ENCODE peak calls at places on chromosomes 13 and 19, in nine cellular contexts. D is tibial artery, E is NAMALWA, O is transverse colon, G is fibroblast of the aortic adventitia, T is 8988T, Y is left ventricle myocardium inferior, Z is NCI-H1105 treated with DMSO at 0.1 percent for 48 hours, M is Calu3. W is an unnamed sample.

GRCh38 chr13:76387561-76387960 is 498.6 kb downstream of the KCTD12 start:
- DNase-seq in O (no peak), T (no peak), Z (no peak), G (no peak), M (no peak), E (no peak), D (no peak), Y (no peak), W (no peak)

GRCh38 chr19:39474139-39474620 is 6.5 kb upstream of the TIMM50 start:
- DNase-seq in Z (peak), T (peak), Y (peak), G (peak), D (peak), E (peak), O (peak), M (peak), W (no peak)

GRCh38 chr19:2560369-2560768 is 84.4 kb downstream of the GADD45B start:
- DNase-seq in G (no peak), M (no peak), Y (peak), T (no peak), D (peak), Z (no peak), E (no peak), O (no peak), W (no peak)

GRCh38 chr13:99657848-99658265 is 156.6 kb downstream of the TM9SF2 start:
- DNase-seq in E (no peak), O (no peak), M (peak), Y (peak), T (no peak), D (peak), G (peak), Z (no peak), W (no peak)

GRCh38 chr19:38657633-38658222 is 10.3 kb downstream of the ACTN4 start:
- DNase-seq in G (peak), O (no peak), E (no peak), D (no peak), Y (no peak), T (no peak), Z (no peak), M (peak), W (no peak)

GRCh38 chr13:26061947-26062346 is 10.1 kb upstream of the SHISA2 start:
- DNase-seq in E (no peak), D (no peak), Y (no peak), O (no peak), G (peak), Z (no peak), M (no peak), T (no peak), W (no peak)

GRCh38 chr13:93473441-93474270 is 247.0 kb downstream of the GPC6 start:
- DNase-seq in O (no peak), E (no peak), D (no peak), M (no peak), Y (no peak), G (no peak), T (no peak), Z (no peak), W (no peak)

GRCh38 chr19:23769691-23770468 is 11.2 kb upstream of the ZNF681 start:
- DNase-seq in D (no peak), G (no peak), M (no peak), E (no peak), Y (no peak), O (no peak), T (no peak), Z (no peak), W (no peak)

GRCh38 chr19:40006273-40006691 is 9.4 kb downstream of the ZNF546 start:
- DNase-seq in Z (no peak), M (peak), Y (no peak), T (no peak), D (no peak), O (no peak), E (no peak), G (peak), W (no peak)

GRCh38 chr19:49145485-49146407 is 9.4 kb downstream of the HRC start:
- DNase-seq in T (peak), Y (peak), Z (peak), O (peak), M (peak), G (peak), D (peak), E (peak), W (peak)

GRCh38 chr13:101382086-101382485 is 34.2 kb downstream of the NALCN start:
- DNase-seq in Y (no peak), O (no peak), D (no peak), E (no peak), Z (peak), T (no peak), G (no peak), M (no peak), W (no peak)

GRCh38 chr19:41327499-41328156 is 17.7 kb downstream of the CCDC97 start:
- DNase-seq in E (peak), Y (peak), Z (peak), T (peak), G (no peak), O (peak), M (peak), D (peak), W (no peak)

GRCh38 chr19:40717880-40718773 is 1.2 kb downstream of the ITPKC start:
- DNase-seq in T (no peak), E (peak), D (peak), G (no peak), M (peak), Y (no peak), O (peak), Z (no peak), W (peak)

GRCh38 chr13:46679369-46680180 is 117.4 kb downstream of the ESD start:
- DNase-seq in Y (no peak), E (peak), M (no peak), D (no peak), G (peak), O (peak), Z (no peak), T (no peak), W (peak)

GRCh38 chr19:5086725-5087439 is 118.0 kb downstream of the KDM4B start:
- DNase-seq in D (no peak), T (peak), M (no peak), G (no peak), E (no peak), Y (no peak), O (no peak), Z (peak), W (no peak)